ENCODE peak calls at places on chromosome 12, in nine cellular contexts. One of them, this sample, is unnamed.

GRCh38 chr12:71935594-71935993 is 3.1 kb upstream of the TPH2 start:
- DNase-seq in GM23248: peak
- DNase-seq in HL-60: no peak
- DNase-seq in HCT116: no peak
- DNase-seq in hepatocyte: no peak
- DNase-seq in stomach: no peak
- DNase-seq in tibial artery: no peak
- DNase-seq in small intestine: no peak
- DNase-seq in body of pancreas: no peak
- DNase-seq in this sample: no peak

GRCh38 chr12:93756295-93756694 is 79.1 kb downstream of the CRADD start:
- DNase-seq in tibial artery: no peak
- DNase-seq in stomach: no peak
- DNase-seq in small intestine: no peak
- DNase-seq in GM23248: no peak
- DNase-seq in body of pancreas: no peak
- DNase-seq in HCT116: no peak
- DNase-seq in HL-60: no peak
- DNase-seq in hepatocyte: no peak
- DNase-seq in this sample: no peak

GRCh38 chr12:30457621-30458289 is 237.9 kb downstream of the IPO8 start:
- DNase-seq in HL-60: peak
- DNase-seq in stomach: no peak
- DNase-seq in small intestine: peak
- DNase-seq in tibial artery: no peak
- DNase-seq in body of pancreas: no peak
- DNase-seq in hepatocyte: peak
- DNase-seq in GM23248: peak
- DNase-seq in HCT116: peak
- DNase-seq in this sample: peak

GRCh38 chr12:119649202-119649808 is 18.6 kb upstream of the PRKAB1 start:
- DNase-seq in body of pancreas: no peak
- DNase-seq in HCT116: no peak
- DNase-seq in hepatocyte: no peak
- DNase-seq in tibial artery: no peak
- DNase-seq in HL-60: no peak
- DNase-seq in stomach: no peak
- DNase-seq in GM23248: peak
- DNase-seq in small intestine: peak
- DNase-seq in this sample: no peak

GRCh38 chr12:53181935-53182334 is 1.2 kb upstream of the CSAD start:
- DNase-seq in hepatocyte: no peak
- DNase-seq in tibial artery: no peak
- DNase-seq in body of pancreas: no peak
- DNase-seq in HL-60: no peak
- DNase-seq in stomach: no peak
- DNase-seq in GM23248: peak
- DNase-seq in HCT116: no peak
- DNase-seq in small intestine: no peak
- DNase-seq in this sample: no peak

GRCh38 chr12:47903151-47903611 is 1.6 kb downstream of the VDR start:
- DNase-seq in GM23248: peak
- DNase-seq in small intestine: peak
- DNase-seq in hepatocyte: peak
- DNase-seq in body of pancreas: no peak
- DNase-seq in HL-60: peak
- DNase-seq in stomach: peak
- DNase-seq in HCT116: no peak
- DNase-seq in tibial artery: peak
- DNase-seq in this sample: no peak

GRCh38 chr12:106138279-106138645 is 492 bp downstream of the NUAK1 start:
- DNase-seq in stomach: no peak
- DNase-seq in tibial artery: no peak
- DNase-seq in small intestine: no peak
- DNase-seq in body of pancreas: peak
- DNase-seq in HCT116: no peak
- DNase-seq in HL-60: no peak
- DNase-seq in GM23248: peak
- DNase-seq in hepatocyte: peak
- DNase-seq in this sample: no peak

GRCh38 chr12:100234166-100234565 is 32.7 kb downstream of the DEPDC4 start:
- DNase-seq in stomach: no peak
- DNase-seq in hepatocyte: no peak
- DNase-seq in tibial artery: no peak
- DNase-seq in HL-60: no peak
- DNase-seq in small intestine: no peak
- DNase-seq in GM23248: peak
- DNase-seq in body of pancreas: no peak
- DNase-seq in HCT116: no peak
- DNase-seq in this sample: no peak

GRCh38 chr12:112971248-112971647 is 7.1 kb upstream of the OAS2 start:
- DNase-seq in GM23248: no peak
- DNase-seq in HL-60: no peak
- DNase-seq in stomach: no peak
- DNase-seq in HCT116: no peak
- DNase-seq in hepatocyte: no peak
- DNase-seq in tibial artery: no peak
- DNase-seq in body of pancreas: no peak
- DNase-seq in small intestine: peak
- DNase-seq in this sample: no peak

GRCh38 chr12:89392401-89392800 is 40.1 kb upstream of the DUSP6 start:
- DNase-seq in tibial artery: no peak
- DNase-seq in HL-60: no peak
- DNase-seq in hepatocyte: no peak
- DNase-seq in small intestine: no peak
- DNase-seq in body of pancreas: no peak
- DNase-seq in GM23248: no peak
- DNase-seq in stomach: no peak
- DNase-seq in HCT116: no peak
- DNase-seq in this sample: no peak

GRCh38 chr12:75750950-75751349 is 239.5 kb upstream of the KRR1 start:
- DNase-seq in tibial artery: no peak
- DNase-seq in body of pancreas: no peak
- DNase-seq in HCT116: no peak
- DNase-seq in stomach: no peak
- DNase-seq in small intestine: no peak
- DNase-seq in HL-60: no peak
- DNase-seq in hepatocyte: peak
- DNase-seq in GM23248: peak
- DNase-seq in this sample: no peak

GRCh38 chr12:52285172-52285745 is 6.1 kb downstream of the KRT81 start:
- DNase-seq in HCT116: no peak
- DNase-seq in small intestine: no peak
- DNase-seq in tibial artery: no peak
- DNase-seq in body of pancreas: no peak
- DNase-seq in hepatocyte: no peak
- DNase-seq in stomach: no peak
- DNase-seq in HL-60: no peak
- DNase-seq in GM23248: peak
- DNase-seq in this sample: peak

GRCh38 chr12:16027012-16027411 is 115.9 kb downstream of the DERA start:
- DNase-seq in HCT116: no peak
- DNase-seq in stomach: no peak
- DNase-seq in hepatocyte: no peak
- DNase-seq in HL-60: no peak
- DNase-seq in body of pancreas: no peak
- DNase-seq in tibial artery: no peak
- DNase-seq in small intestine: no peak
- DNase-seq in GM23248: peak
- DNase-seq in this sample: no peak

GRCh38 chr12:121465921-121466799 is 66.2 kb downstream of the RNF34 start:
- DNase-seq in hepatocyte: peak
- DNase-seq in stomach: peak
- DNase-seq in small intestine: peak
- DNase-seq in tibial artery: no peak
- DNase-seq in HCT116: no peak
- DNase-seq in HL-60: peak
- DNase-seq in GM23248: peak
- DNase-seq in body of pancreas: peak
- DNase-seq in this sample: no peak

GRCh38 chr12:116244001-116244400 is 33.5 kb downstream of the MED13L start:
- DNase-seq in body of pancreas: no peak
- DNase-seq in HCT116: no peak
- DNase-seq in tibial artery: no peak
- DNase-seq in hepatocyte: peak
- DNase-seq in HL-60: no peak
- DNase-seq in small intestine: peak
- DNase-seq in GM23248: no peak
- DNase-seq in stomach: no peak
- DNase-seq in this sample: no peak

GRCh38 chr12:125161712-125162023 is 96.4 kb downstream of the AACS start:
- DNase-seq in HL-60: no peak
- DNase-seq in GM23248: no peak
- DNase-seq in HCT116: no peak
- DNase-seq in small intestine: no peak
- DNase-seq in tibial artery: no peak
- DNase-seq in hepatocyte: no peak
- DNase-seq in stomach: no peak
- DNase-seq in body of pancreas: no peak
- DNase-seq in this sample: no peak
- H3K27ac ChIP-seq in HL-60: no peak
- H3K27ac ChIP-seq in GM23248: no peak
- H3K27ac ChIP-seq in HCT116: no peak
- H3K27ac ChIP-seq in small intestine: peak
- H3K27ac ChIP-seq in tibial artery: no peak
- H3K27ac ChIP-seq in hepatocyte: no peak
- H3K27ac ChIP-seq in stomach: no peak
- H3K27ac ChIP-seq in body of pancreas: no peak
- H3K27ac ChIP-seq in this sample: no peak

GRCh38 chr12:11693068-11693467 is 43.6 kb downstream of the ETV6 start:
- DNase-seq in GM23248: no peak
- DNase-seq in stomach: no peak
- DNase-seq in hepatocyte: no peak
- DNase-seq in small intestine: no peak
- DNase-seq in HCT116: no peak
- DNase-seq in tibial artery: no peak
- DNase-seq in HL-60: no peak
- DNase-seq in body of pancreas: no peak
- DNase-seq in this sample: no peak

GRCh38 chr12:11696084-11696483 is 46.6 kb downstream of the ETV6 start:
- DNase-seq in GM23248: no peak
- DNase-seq in hepatocyte: no peak
- DNase-seq in body of pancreas: no peak
- DNase-seq in small intestine: no peak
- DNase-seq in tibial artery: no peak
- DNase-seq in HL-60: no peak
- DNase-seq in stomach: no peak
- DNase-seq in HCT116: no peak
- DNase-seq in this sample: no peak

GRCh38 chr12:11693626-11694025 is 44.2 kb downstream of the ETV6 start:
- DNase-seq in hepatocyte: no peak
- DNase-seq in stomach: no peak
- DNase-seq in HL-60: no peak
- DNase-seq in tibial artery: no peak
- DNase-seq in body of pancreas: no peak
- DNase-seq in HCT116: no peak
- DNase-seq in GM23248: no peak
- DNase-seq in small intestine: no peak
- DNase-seq in this sample: no peak

GRCh38 chr12:11694528-11694927 is 45.1 kb downstream of the ETV6 start:
- DNase-seq in HL-60: no peak
- DNase-seq in tibial artery: no peak
- DNase-seq in body of pancreas: no peak
- DNase-seq in hepatocyte: no peak
- DNase-seq in HCT116: no peak
- DNase-seq in stomach: no peak
- DNase-seq in small intestine: no peak
- DNase-seq in GM23248: no peak
- DNase-seq in this sample: no peak

DNA sequence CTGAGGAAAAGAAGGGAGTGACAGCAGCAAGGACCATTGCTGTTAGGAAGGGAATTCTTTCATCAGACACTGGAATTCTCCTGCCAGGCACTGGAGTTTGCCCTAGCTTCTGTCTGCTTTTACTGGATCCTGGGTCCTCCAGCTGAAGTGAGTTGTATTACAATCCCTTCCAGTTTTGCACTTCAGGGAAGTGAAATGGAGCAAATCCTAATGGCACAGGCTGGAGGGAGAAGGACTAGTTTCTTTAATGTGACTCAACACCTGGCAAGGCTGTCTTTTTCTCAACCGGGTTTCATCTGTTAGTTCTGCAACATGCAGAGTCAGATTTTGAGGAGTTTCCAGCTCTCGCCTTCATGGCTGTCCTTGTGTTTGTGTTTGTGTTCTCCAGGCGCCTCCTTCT is 45.8 kb downstream of the ETV6 start:
- DNase-seq in small intestine: no peak
- DNase-seq in HCT116: no peak
- DNase-seq in tibial artery: no peak
- DNase-seq in stomach: no peak
- DNase-seq in body of pancreas: peak
- DNase-seq in HL-60: no peak
- DNase-seq in GM23248: peak
- DNase-seq in hepatocyte: no peak
- DNase-seq in this sample: no peak
- H3K27ac ChIP-seq in small intestine: no peak
- H3K27ac ChIP-seq in HCT116: no peak
- H3K27ac ChIP-seq in tibial artery: peak
- H3K27ac ChIP-seq in stomach: peak
- H3K27ac ChIP-seq in body of pancreas: peak
- H3K27ac ChIP-seq in HL-60: no peak
- H3K27ac ChIP-seq in GM23248: peak
- H3K27ac ChIP-seq in hepatocyte: no peak
- H3K27ac ChIP-seq in this sample: peak

DNA sequence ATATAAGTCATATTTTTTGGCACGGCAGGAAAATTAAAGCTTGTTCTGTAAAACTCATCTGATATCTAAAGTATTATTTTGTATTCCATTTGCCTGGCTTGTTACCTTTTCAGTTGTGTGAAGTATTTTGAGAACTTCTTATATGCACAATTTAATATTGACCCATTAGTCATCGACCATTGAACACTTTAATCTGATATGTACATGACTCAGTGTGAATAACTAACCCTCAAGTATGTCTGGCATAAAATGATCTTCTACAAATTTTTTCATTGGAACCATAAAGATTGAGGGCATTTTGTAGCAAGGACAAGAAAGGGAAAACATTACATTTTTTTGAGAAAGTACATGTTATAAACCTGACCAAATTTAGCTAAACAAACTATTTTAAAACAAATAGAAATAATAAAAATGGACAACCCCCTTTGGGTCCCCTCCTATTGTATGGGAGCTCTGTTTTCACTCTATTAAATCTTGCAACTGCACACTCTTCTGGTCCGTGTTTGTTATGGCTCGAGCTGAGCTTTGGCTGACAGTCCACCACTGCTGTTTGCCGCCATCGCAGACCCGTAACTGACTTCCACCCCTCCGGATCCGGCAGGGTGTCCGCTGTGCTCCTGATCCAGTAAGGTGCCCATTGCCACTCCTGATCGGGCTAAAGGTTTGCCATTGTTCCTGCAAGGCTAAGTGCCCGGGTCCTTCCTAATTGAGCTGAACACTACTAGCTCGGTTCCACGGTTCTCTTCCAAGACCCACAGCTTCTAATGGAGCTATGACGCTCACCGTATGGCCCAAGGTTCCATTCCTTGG is 118.8 kb downstream of the SLC6A15 start:
- DNase-seq in small intestine: no peak
- DNase-seq in HCT116: no peak
- DNase-seq in body of pancreas: no peak
- DNase-seq in GM23248: peak
- DNase-seq in tibial artery: no peak
- DNase-seq in stomach: no peak
- DNase-seq in HL-60: no peak
- DNase-seq in hepatocyte: no peak
- DNase-seq in this sample: peak
- H3K27ac ChIP-seq in small intestine: no peak
- H3K27ac ChIP-seq in HCT116: no peak
- H3K27ac ChIP-seq in body of pancreas: no peak
- H3K27ac ChIP-seq in GM23248: no peak
- H3K27ac ChIP-seq in tibial artery: no peak
- H3K27ac ChIP-seq in stomach: no peak
- H3K27ac ChIP-seq in HL-60: no peak
- H3K27ac ChIP-seq in hepatocyte: no peak
- H3K27ac ChIP-seq in this sample: no peak

GRCh38 chr12:124796303-124796957 is 67.2 kb downstream of the SCARB1 start:
- DNase-seq in small intestine: no peak
- DNase-seq in tibial artery: no peak
- DNase-seq in GM23248: no peak
- DNase-seq in stomach: no peak
- DNase-seq in HL-60: no peak
- DNase-seq in body of pancreas: no peak
- DNase-seq in HCT116: no peak
- DNase-seq in hepatocyte: no peak
- DNase-seq in this sample: no peak
- H3K27ac ChIP-seq in small intestine: no peak
- H3K27ac ChIP-seq in tibial artery: no peak
- H3K27ac ChIP-seq in GM23248: no peak
- H3K27ac ChIP-seq in stomach: no peak
- H3K27ac ChIP-seq in HL-60: no peak
- H3K27ac ChIP-seq in body of pancreas: no peak
- H3K27ac ChIP-seq in HCT116: no peak
- H3K27ac ChIP-seq in hepatocyte: no peak
- H3K27ac ChIP-seq in this sample: no peak